ENCODE peak calls at places on chromosomes 11 and 22, in ten cellular contexts. S is psoas muscle; H is astrocyte of the spinal cord; G is neural progenitor cell; U is WTC11; N is GM10248; R is thyroid gland; E is CD4-positive, alpha-beta T cell; B is NB4; Y is HFFc6. D is an unnamed sample.

GRCh38 chr11:80617156-80617555 is 1176.3 kb upstream of the TENM4 start:
- DNase-seq in S (no peak), H (no peak), G (no peak), U (no peak), N (no peak), R (no peak), E (no peak), B (no peak), Y (no peak), D (no peak)

GRCh38 chr11:103842795-103843194 is 193.6 kb upstream of the DDI1 start:
- DNase-seq in S (no peak), H (peak), G (peak), U (no peak), N (no peak), R (no peak), E (no peak), B (no peak), Y (peak), D (no peak)

GRCh38 chr11:72352859-72353551 is 81.3 kb downstream of the CLPB start:
- DNase-seq in S (no peak), H (peak), G (peak), U (peak), N (peak), R (peak), E (no peak), B (peak), Y (peak), D (no peak)

GRCh38 chr11:119680899-119681370 is 48.1 kb downstream of the NECTIN1 start:
- DNase-seq in S (peak), H (no peak), G (no peak), U (no peak), N (no peak), R (no peak), E (no peak), B (peak), Y (no peak), D (peak)

GRCh38 chr11:70201876-70202861 is 927 bp upstream of the FADD start:
- DNase-seq in S (no peak), H (no peak), G (no peak), U (no peak), N (no peak), R (no peak), E (no peak), B (peak), Y (no peak), D (no peak)

GRCh38 chr22:29108137-29108536 is 35.3 kb downstream of the KREMEN1 start:
- DNase-seq in S (no peak), H (no peak), G (no peak), U (no peak), N (no peak), R (no peak), E (no peak), B (no peak), Y (peak), D (no peak)

GRCh38 chr11:58796333-58797049 is 48.0 kb downstream of the GLYATL2 start:
- DNase-seq in S (no peak), H (no peak), G (no peak), U (peak), N (no peak), R (no peak), E (no peak), B (no peak), Y (no peak), D (no peak)

GRCh38 chr11:30406978-30407762 is 84.3 kb downstream of the ARL14EP start:
- DNase-seq in S (no peak), H (no peak), G (peak), U (no peak), N (no peak), R (peak), E (no peak), B (no peak), Y (no peak), D (no peak)

GRCh38 chr22:38214248-38215056 is 12.7 kb downstream of the MAFF start:
- DNase-seq in S (peak), H (peak), G (peak), U (peak), N (peak), R (peak), E (peak), B (no peak), Y (no peak), D (peak)

GRCh38 chr11:95419915-95420314 is 188.9 kb upstream of the SESN3 start:
- DNase-seq in S (no peak), H (peak), G (no peak), U (no peak), N (no peak), R (no peak), E (no peak), B (no peak), Y (no peak), D (no peak)

GRCh38 chr11:2481253-2481652 is 36.4 kb downstream of the KCNQ1 start:
- DNase-seq in S (no peak), H (no peak), G (no peak), U (no peak), N (no peak), R (no peak), E (no peak), B (no peak), Y (no peak), D (no peak)

GRCh38 chr22:35549338-35549737 is 8.7 kb downstream of the RASD2 start:
- DNase-seq in S (no peak), H (no peak), G (no peak), U (no peak), N (no peak), R (no peak), E (no peak), B (no peak), Y (no peak), D (no peak)

GRCh38 chr11:93652161-93652597 is 9.3 kb upstream of the CEP295 start:
- DNase-seq in S (no peak), H (peak), G (peak), U (no peak), N (peak), R (peak), E (no peak), B (peak), Y (peak), D (no peak)

GRCh38 chr22:35728639-35729308 is 11.1 kb downstream of the APOL5 start:
- DNase-seq in S (no peak), H (no peak), G (no peak), U (no peak), N (no peak), R (no peak), E (no peak), B (no peak), Y (no peak), D (no peak)

GRCh38 chr11:85040166-85040565 is 587.0 kb downstream of the DLG2 start:
- DNase-seq in S (no peak), H (peak), G (no peak), U (no peak), N (no peak), R (no peak), E (no peak), B (no peak), Y (no peak), D (no peak)

GRCh38 chr11:71543866-71544265 is 4.4 kb upstream of the KRTAP5-9 start:
- DNase-seq in S (no peak), H (no peak), G (no peak), U (no peak), N (no peak), R (no peak), E (no peak), B (peak), Y (no peak), D (no peak)

GRCh38 chr11:121090145-121090721 is 10.8 kb upstream of the TECTA start:
- DNase-seq in S (no peak), H (no peak), G (no peak), U (no peak), N (no peak), R (no peak), E (no peak), B (no peak), Y (no peak), D (no peak)

GRCh38 chr22:27799334-27800249 is 2.0 kb downstream of the MN1 start:
- DNase-seq in S (peak), H (no peak), G (peak), U (no peak), N (no peak), R (peak), E (no peak), B (no peak), Y (no peak), D (no peak)

GRCh38 chr22:43133401-43133800 is 9.8 kb downstream of the MCAT start:
- DNase-seq in S (no peak), H (no peak), G (no peak), U (no peak), N (no peak), R (no peak), E (no peak), B (no peak), Y (no peak), D (no peak)

GRCh38 chr11:20000393-20001134 is 159.7 kb downstream of the DBX1 start:
- DNase-seq in S (no peak), H (no peak), G (peak), U (peak), N (no peak), R (peak), E (no peak), B (no peak), Y (no peak), D (no peak)

GRCh38 chr22:27875951-27876350 is 43.1 kb downstream of the PITPNB start:
- DNase-seq in S (no peak), H (no peak), G (no peak), U (no peak), N (no peak), R (no peak), E (no peak), B (no peak), Y (no peak), D (no peak)

GRCh38 chr11:32309541-32310217 is 125.7 kb downstream of the WT1 start:
- DNase-seq in S (no peak), H (no peak), G (no peak), U (no peak), N (no peak), R (no peak), E (no peak), B (no peak), Y (no peak), D (no peak)

GRCh38 chr22:27246558-27246957 is 555.0 kb downstream of the MN1 start:
- DNase-seq in S (no peak), H (no peak), G (no peak), U (no peak), N (no peak), R (no peak), E (no peak), B (no peak), Y (no peak), D (no peak)

GRCh38 chr11:23021287-23021863 is 161.1 kb upstream of the CCDC179 start:
- DNase-seq in S (no peak), H (peak), G (peak), U (peak), N (peak), R (peak), E (no peak), B (peak), Y (peak), D (no peak)

GRCh38 chr11:116202922-116203321 is 569.9 kb downstream of the BUD13 start:
- DNase-seq in S (no peak), H (no peak), G (no peak), U (no peak), N (no peak), R (no peak), E (no peak), B (no peak), Y (no peak), D (no peak)

GRCh38 chr22:29265929-29266328 is 1.9 kb downstream of the RHBDD3 start:
- DNase-seq in S (no peak), H (no peak), G (no peak), U (no peak), N (no peak), R (no peak), E (no peak), B (no peak), Y (no peak), D (no peak)

GRCh38 chr11:102654761-102655160 is 29.6 kb upstream of the MMP20 start:
- DNase-seq in S (no peak), H (no peak), G (no peak), U (no peak), N (no peak), R (no peak), E (no peak), B (no peak), Y (no peak), D (no peak)

GRCh38 chr11:33452806-33453205 is 195.6 kb downstream of the HIPK3 start:
- DNase-seq in S (no peak), H (peak), G (no peak), U (no peak), N (no peak), R (no peak), E (no peak), B (no peak), Y (peak), D (no peak)

GRCh38 chr11:111531687-111532364 is 8.7 kb upstream of the LAYN start:
- DNase-seq in S (no peak), H (peak), G (no peak), U (no peak), N (peak), R (no peak), E (no peak), B (peak), Y (peak), D (no peak)

GRCh38 chr11:20110908-20111669 is 49.2 kb downstream of the DBX1 start:
- DNase-seq in S (no peak), H (peak), G (peak), U (peak), N (peak), R (peak), E (no peak), B (peak), Y (peak), D (peak)

GRCh38 chr11:125242141-125242780 is 77.7 kb downstream of the PKNOX2 start:
- DNase-seq in S (no peak), H (no peak), G (no peak), U (no peak), N (no peak), R (no peak), E (no peak), B (no peak), Y (no peak), D (no peak)

GRCh38 chr11:6619021-6619745 is at the start of gene TPP1:
- DNase-seq in S (peak), H (peak), G (peak), U (peak), N (peak), R (peak), E (peak), B (peak), Y (peak), D (peak)
- TF ChIP-seq CTCF in S (no peak), H (no peak), G (no peak), U (no peak), N (no peak), R (no peak), E (no peak), B (no peak), Y (no peak), D (no peak)

GRCh38 chr11:1199689-1200610 is 22.9 kb upstream of the MUC5B start:
- DNase-seq in S (peak), H (no peak), G (no peak), U (peak), N (no peak), R (no peak), E (no peak), B (no peak), Y (no peak), D (peak)
- TF ChIP-seq CTCF in S (no peak), H (no peak), G (no peak), U (no peak), N (no peak), R (no peak), E (no peak), B (no peak), Y (no peak), D (no peak)

DNA sequence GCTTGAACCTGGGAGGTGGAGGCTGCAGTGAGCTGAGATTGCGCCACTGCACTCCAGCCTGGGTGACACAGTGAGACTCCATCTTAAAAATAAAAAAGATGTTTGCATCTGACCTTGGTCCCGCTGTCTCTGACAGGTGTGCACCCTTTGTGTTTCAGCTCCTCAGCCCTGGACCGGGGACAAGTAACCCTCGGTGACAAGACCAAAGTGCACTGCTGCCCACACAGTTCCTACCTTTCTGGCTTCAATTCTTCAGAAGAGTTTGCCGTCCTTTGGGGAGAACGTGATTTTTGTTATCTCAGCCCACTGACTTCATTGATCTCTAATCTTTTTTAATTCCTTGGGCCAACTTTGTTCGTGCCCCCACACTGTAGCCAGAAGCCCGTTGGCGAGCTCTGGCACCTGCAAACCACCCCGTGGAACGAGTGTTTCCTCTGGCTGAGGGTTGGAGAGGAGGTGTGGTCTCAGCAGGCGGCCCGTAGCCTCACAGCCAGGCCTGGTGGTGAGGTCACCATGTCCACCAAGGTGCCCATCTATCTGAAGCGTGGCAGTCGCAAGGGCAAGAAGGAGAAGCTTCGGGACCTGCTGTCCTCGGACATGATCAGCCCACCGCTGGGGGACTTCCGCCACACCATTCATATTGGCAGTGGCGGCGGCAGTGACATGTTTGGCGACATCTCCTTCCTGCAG is 5.9 kb downstream of the CDC42EP2 start:
- DNase-seq in S (no peak), H (no peak), G (no peak), U (no peak), N (no peak), R (no peak), E (no peak), B (no peak), Y (no peak), D (no peak)
- TF ChIP-seq CTCF in S (no peak), H (no peak), G (no peak), U (no peak), N (no peak), R (no peak), E (no peak), B (no peak), Y (no peak), D (no peak)

GRCh38 chr11:35619754-35620640 is 1.7 kb downstream of the FJX1 start:
- DNase-seq in S (peak), H (peak), G (peak), U (peak), N (peak), R (no peak), E (no peak), B (no peak), Y (peak), D (no peak)
- TF ChIP-seq CTCF in S (no peak), H (peak), G (no peak), U (no peak), N (peak), R (no peak), E (no peak), B (no peak), Y (peak), D (no peak)

DNA sequence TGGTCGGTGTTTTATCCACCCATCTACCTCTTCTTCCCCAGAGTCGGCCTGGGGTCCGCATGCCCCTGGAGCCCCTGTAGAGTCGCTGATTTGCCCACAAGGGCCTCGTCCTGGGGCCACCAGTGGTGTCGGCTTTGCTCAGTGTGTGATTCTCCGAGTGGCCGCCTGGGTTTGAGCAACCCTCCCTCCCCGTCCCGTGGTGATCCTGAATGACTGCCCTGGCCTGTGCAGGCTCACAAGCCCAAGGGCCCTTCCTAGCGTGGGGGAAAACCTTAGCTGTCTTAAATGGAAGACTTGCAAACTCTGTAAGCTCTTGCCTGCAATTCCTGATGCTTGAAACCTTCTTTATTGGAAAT is 128.3 kb downstream of the OSBP2 start:
- DNase-seq in S (no peak), H (no peak), G (peak), U (peak), N (no peak), R (no peak), E (no peak), B (no peak), Y (no peak), D (no peak)
- TF ChIP-seq CTCF in S (no peak), H (no peak), G (peak), U (no peak), N (no peak), R (no peak), E (no peak), B (no peak), Y (no peak), D (no peak)

GRCh38 chr22:22709719-22710445 is 65.5 kb downstream of the GGTLC2 start:
- DNase-seq in S (no peak), H (no peak), G (peak), U (peak), N (no peak), R (no peak), E (no peak), B (peak), Y (no peak), D (peak)
- TF ChIP-seq CTCF in S (no peak), H (peak), G (peak), U (peak), N (peak), R (no peak), E (no peak), B (peak), Y (peak), D (no peak)

DNA sequence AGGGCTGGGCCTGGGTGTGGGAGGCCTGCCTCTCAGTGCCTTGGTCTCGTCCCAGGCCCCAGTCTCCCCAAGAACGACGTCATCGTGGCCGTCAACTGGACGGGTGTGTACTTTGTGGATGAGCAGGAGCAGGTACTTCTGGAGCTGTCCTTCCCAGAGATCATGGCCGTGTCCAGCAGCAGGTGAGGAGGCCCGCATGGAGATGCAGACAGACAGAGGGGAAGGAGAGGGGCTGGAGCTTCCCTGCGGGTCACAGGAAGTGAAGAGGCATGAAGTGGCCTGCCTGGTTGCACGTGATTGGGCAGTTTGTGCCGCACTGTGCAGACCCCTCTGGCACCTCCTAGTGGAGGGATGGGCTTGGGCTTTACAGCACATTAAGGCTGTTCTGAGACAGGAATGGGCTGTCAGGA is 70.4 kb downstream of the MYO7A start:
- DNase-seq in S (no peak), H (no peak), G (peak), U (peak), N (no peak), R (peak), E (no peak), B (peak), Y (no peak), D (no peak)
- TF ChIP-seq CTCF in S (no peak), H (peak), G (peak), U (peak), N (peak), R (no peak), E (no peak), B (peak), Y (peak), D (no peak)

GRCh38 chr11:68258363-68258765 is 13.4 kb downstream of the C11orf24 start:
- DNase-seq in S (no peak), H (no peak), G (no peak), U (no peak), N (no peak), R (no peak), E (no peak), B (no peak), Y (no peak), D (no peak)
- TF ChIP-seq CTCF in S (no peak), H (no peak), G (no peak), U (no peak), N (no peak), R (no peak), E (no peak), B (no peak), Y (no peak), D (no peak)